ENCODE peak calls at places on chromosome 13, in six cellular contexts. D is sigmoid colon; L is cardiac muscle cell; A is heart left ventricle; R is CD4-positive, alpha-beta T cell; O is psoas muscle. G is an unnamed sample.

GRCh38 chr13:112619730-112620639 is 32.0 kb upstream of the TUBGCP3 start:
- DNase-seq in L (peak), D (no peak), A (no peak), R (no peak), O (no peak), G (no peak)

GRCh38 chr13:80030491-80030890 is 310.4 kb downstream of the SPRY2 start:
- DNase-seq in A (peak), L (peak), R (no peak), D (no peak), O (no peak), G (no peak)

GRCh38 chr13:42645717-42646116 is 71.8 kb downstream of the TNFSF11 start:
- DNase-seq in L (no peak), A (no peak), D (no peak), O (no peak), R (no peak), G (no peak)

GRCh38 chr13:66855110-66855509 is 375.0 kb downstream of the PCDH9 start:
- DNase-seq in L (no peak), R (no peak), O (no peak), D (no peak), A (no peak), G (no peak)

GRCh38 chr13:34672631-34673030 is 269.4 kb upstream of the NBEA start:
- DNase-seq in D (no peak), O (no peak), A (no peak), L (peak), R (no peak), G (no peak)

GRCh38 chr13:30480292-30480947 is 14.7 kb upstream of the HMGB1 start:
- DNase-seq in D (no peak), A (no peak), R (no peak), L (no peak), O (no peak), G (no peak)

GRCh38 chr13:111292710-111293485 is 27.5 kb upstream of the TEX29 start:
- DNase-seq in R (no peak), O (no peak), A (no peak), L (no peak), D (no peak), G (no peak)

GRCh38 chr13:102812616-102813287 is 13.8 kb downstream of the BIVM start:
- DNase-seq in L (peak), D (no peak), A (no peak), R (no peak), O (no peak), G (no peak)

GRCh38 chr13:78152415-78152814 is 233.8 kb upstream of the EDNRB start:
- DNase-seq in A (no peak), D (no peak), O (no peak), L (no peak), R (no peak), G (no peak)

GRCh38 chr13:36530050-36530789 is 97.9 kb downstream of the CCNA1 start:
- DNase-seq in D (no peak), L (peak), O (no peak), R (no peak), A (no peak), G (no peak)

GRCh38 chr13:89740994-89741678 is 1606.4 kb upstream of the MIR17HG start:
- DNase-seq in L (peak), R (no peak), D (no peak), A (no peak), O (no peak), G (no peak)

GRCh38 chr13:36288794-36289391 is 8.7 kb downstream of the CCDC169 start:
- DNase-seq in O (no peak), A (no peak), D (no peak), R (no peak), L (no peak), G (no peak)

GRCh38 chr13:36420437-36420891 is 11.8 kb upstream of the CCNA1 start:
- DNase-seq in A (peak), R (peak), O (no peak), D (peak), L (peak), G (peak)

GRCh38 chr13:109182777-109183465 is 553.5 kb downstream of the MYO16 start:
- DNase-seq in D (no peak), A (no peak), L (no peak), O (no peak), R (no peak), G (no peak)

GRCh38 chr13:95553614-95554385 is 1.3 kb downstream of the CLDN10 start:
- DNase-seq in R (no peak), A (no peak), L (peak), O (no peak), D (no peak), G (no peak)

GRCh38 chr13:76993021-76993420 is 1.1 kb downstream of the CLN5 start:
- DNase-seq in R (no peak), O (no peak), D (no peak), L (peak), A (no peak), G (no peak)

GRCh38 chr13:105139380-105140285 is 1395.8 kb downstream of the EFNB2 start:
- DNase-seq in A (peak), L (peak), O (peak), R (peak), D (peak), G (no peak)

GRCh38 chr13:102042746-102043145 is 359.1 kb downstream of the FGF14 start:
- DNase-seq in O (no peak), L (no peak), R (no peak), D (no peak), A (no peak), G (no peak)

GRCh38 chr13:111539791-111540446 is 219.5 kb downstream of the TEX29 start:
- DNase-seq in R (no peak), A (no peak), D (no peak), O (no peak), L (no peak), G (no peak)

GRCh38 chr13:86846501-86846900 is 824.7 kb upstream of the SLITRK5 start:
- DNase-seq in D (no peak), R (no peak), A (no peak), L (no peak), O (no peak), G (no peak)

GRCh38 chr13:72565893-72566292 is 161.5 kb downstream of the MZT1 start:
- DNase-seq in L (peak), A (no peak), R (no peak), O (no peak), D (no peak), G (no peak)

GRCh38 chr13:77595166-77595810 is 59.8 kb downstream of the SCEL start:
- DNase-seq in O (no peak), L (no peak), R (no peak), D (no peak), A (no peak), G (no peak)

GRCh38 chr13:45316996-45317395 is 24.0 kb downstream of the TPT1 start:
- DNase-seq in A (no peak), O (no peak), D (no peak), R (no peak), L (no peak), G (no peak)

GRCh38 chr13:67614577-67614976 is 384.4 kb upstream of the PCDH9 start:
- DNase-seq in R (no peak), A (no peak), O (no peak), D (no peak), L (no peak), G (no peak)

GRCh38 chr13:59494560-59494970 is 669.2 kb downstream of the DIAPH3 start:
- DNase-seq in O (no peak), A (peak), L (peak), D (peak), R (no peak), G (no peak)

GRCh38 chr13:75050419-75051066 is 431.4 kb downstream of the TBC1D4 start:
- DNase-seq in R (no peak), D (no peak), O (no peak), A (no peak), L (peak), G (no peak)

DNA sequence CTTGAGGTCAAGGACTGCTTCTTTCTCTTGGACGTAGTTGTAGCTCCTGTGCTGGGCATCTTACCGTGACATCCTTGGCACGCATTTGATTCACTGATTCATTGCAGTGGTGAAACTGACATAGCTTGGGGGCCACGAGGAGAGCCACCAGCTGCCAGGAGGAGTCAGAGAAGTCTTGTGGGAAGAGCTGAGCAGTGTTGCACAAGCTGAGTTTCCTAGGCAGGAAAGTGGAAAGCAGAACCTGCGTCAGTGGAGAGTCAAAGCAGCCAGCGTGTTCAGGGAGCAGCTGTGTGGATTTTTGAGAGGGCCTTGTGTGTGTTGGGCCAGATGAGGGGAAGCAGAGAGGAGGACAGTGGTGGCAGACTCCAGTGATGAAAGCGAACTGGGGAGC is 5.3 kb upstream of the GPR183 start:
- DNase-seq in R (no peak), L (peak), D (peak), O (peak), A (peak), G (peak)
- H3K27ac ChIP-seq in R (no peak), L (no peak), D (peak), O (peak), A (peak), G (peak)

GRCh38 chr13:23377603-23378002 is 55.9 kb downstream of the SACS start:
- DNase-seq in D (no peak), L (no peak), O (no peak), A (no peak), R (no peak), G (peak)
- H3K27ac ChIP-seq in D (peak), L (no peak), O (peak), A (peak), R (no peak), G (peak)

GRCh38 chr13:62126400-62126799 is 710.8 kb upstream of the PCDH20 start:
- DNase-seq in L (no peak), A (no peak), R (no peak), O (no peak), D (no peak), G (no peak)
- H3K27ac ChIP-seq in L (no peak), A (no peak), R (no peak), O (no peak), D (no peak), G (no peak)

GRCh38 chr13:27035892-27036235 is 135.7 kb downstream of the USP12 start:
- DNase-seq in L (peak), A (no peak), O (no peak), D (no peak), R (no peak), G (no peak)
- H3K27ac ChIP-seq in L (no peak), A (no peak), O (no peak), D (peak), R (no peak), G (no peak)

DNA sequence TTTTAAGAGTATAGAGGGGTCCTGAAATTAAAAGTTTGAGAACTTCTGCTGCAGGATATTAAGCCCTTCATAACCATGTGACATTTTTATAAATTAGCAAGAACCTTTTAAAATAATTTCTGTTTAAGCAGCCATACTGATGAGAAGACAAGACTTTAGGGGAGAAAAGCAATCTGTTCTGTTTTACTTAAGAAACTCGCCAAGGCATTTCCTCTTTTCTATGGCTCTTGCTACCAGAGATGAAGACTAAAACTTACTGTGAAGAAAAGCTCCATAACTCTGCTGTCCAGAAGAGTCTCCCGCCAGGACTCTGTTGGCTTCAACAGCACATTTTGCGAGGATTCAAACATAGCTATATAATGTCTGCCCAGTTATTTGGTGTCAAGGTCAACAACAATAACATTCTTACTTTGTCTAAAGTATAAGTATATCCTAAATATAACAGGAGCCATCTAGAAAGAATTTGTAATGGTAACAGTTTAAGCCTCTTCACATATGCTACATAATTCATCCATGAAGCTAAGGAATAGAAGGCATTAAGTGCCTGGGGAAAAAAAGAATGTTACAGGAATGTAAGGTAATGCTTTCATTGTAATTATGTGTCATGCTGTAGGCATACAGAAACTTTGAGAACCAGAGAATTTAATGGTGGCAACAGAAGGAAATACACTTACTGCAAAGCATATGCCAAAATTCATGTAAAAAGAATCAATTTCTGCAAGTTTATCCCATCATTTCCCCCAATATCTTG is 53.2 kb upstream of the EEF1AKMT1 start:
- DNase-seq in D (no peak), R (no peak), L (no peak), O (no peak), A (no peak), G (no peak)
- H3K27ac ChIP-seq in D (peak), R (no peak), L (peak), O (peak), A (peak), G (no peak)

DNA sequence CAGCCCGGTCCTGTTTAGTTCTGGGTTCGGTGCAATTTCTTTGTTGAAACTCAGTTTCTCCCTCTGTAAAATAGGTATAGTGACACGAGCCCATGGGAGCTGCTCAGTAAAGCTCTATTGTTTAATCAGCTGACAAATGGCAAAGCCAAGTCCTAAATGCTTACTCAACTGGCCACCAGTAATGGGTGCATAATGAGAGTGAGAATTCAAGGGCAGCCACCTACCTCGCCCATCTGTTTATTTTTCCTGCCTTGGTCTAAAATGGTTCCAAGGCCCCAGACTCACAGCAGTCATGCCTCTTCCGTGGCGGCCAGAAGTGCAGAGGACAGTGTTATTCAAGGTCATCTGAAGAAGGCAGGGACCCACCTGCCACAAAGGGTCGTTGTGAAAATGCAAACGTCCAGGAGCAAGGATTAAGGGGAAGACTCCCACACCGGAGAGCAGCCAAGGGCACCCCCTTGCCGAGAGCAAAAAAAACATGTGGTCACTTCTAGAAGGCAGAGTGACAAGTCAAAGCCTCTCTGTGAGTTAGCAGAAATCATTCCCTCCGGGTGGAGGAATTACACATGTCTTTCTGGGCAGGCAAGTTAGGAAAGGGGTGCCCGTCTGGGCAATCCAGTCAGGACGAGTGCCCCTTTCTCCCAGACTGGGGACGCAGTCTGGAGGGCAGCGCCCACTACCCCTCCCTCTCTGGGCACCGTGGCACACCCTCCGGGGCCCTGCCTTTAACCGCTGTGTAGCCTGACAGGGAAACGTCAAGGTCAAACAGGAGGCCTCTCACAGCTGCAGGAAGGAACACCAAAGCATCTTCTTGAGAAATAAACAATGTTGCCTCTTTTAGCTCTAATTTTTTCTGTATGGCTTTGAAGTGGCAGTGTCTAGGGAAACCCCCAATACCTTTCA is 186.2 kb downstream of the FOXO1 start:
- DNase-seq in L (no peak), R (no peak), A (no peak), D (no peak), O (no peak), G (no peak)
- H3K27ac ChIP-seq in L (peak), R (no peak), A (no peak), D (no peak), O (no peak), G (peak)

DNA sequence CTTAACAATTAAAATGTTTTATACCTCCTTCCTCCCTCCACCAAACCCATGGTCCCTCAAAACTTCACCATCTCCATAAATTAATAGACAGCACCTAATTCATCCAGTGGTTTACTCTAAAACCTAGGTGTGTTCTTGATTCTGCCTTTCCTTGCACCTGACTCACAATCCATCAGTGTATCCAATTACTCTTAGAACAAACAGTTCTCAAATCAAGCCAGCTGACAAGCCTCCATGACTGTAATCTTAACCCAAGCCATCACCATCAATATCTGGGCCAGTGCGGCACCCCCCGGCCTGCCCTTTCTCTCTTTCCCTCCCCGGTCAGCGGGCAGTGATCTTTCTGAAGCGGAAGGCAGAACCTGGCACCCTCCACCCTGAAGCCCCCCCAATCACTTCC is 75.6 kb downstream of the TNFRSF19 start:
- DNase-seq in O (no peak), A (no peak), L (no peak), R (no peak), D (no peak), G (no peak)
- H3K27ac ChIP-seq in O (no peak), A (no peak), L (no peak), R (no peak), D (no peak), G (no peak)

GRCh38 chr13:110254151-110254679 is 52.7 kb downstream of the COL4A1 start:
- DNase-seq in O (no peak), D (no peak), R (no peak), A (no peak), L (no peak), G (no peak)

GRCh38 chr13:110249326-110249725 is 57.6 kb downstream of the COL4A1 start:
- DNase-seq in O (peak), R (no peak), D (no peak), L (no peak), A (peak), G (no peak)

GRCh38 chr13:110251227-110251791 is 55.6 kb downstream of the COL4A1 start:
- DNase-seq in R (no peak), A (peak), D (peak), O (peak), L (no peak), G (no peak)

GRCh38 chr13:110248449-110249143 is 58.4 kb downstream of the COL4A1 start:
- DNase-seq in A (peak), D (no peak), L (no peak), R (no peak), O (no peak), G (no peak)

DNA sequence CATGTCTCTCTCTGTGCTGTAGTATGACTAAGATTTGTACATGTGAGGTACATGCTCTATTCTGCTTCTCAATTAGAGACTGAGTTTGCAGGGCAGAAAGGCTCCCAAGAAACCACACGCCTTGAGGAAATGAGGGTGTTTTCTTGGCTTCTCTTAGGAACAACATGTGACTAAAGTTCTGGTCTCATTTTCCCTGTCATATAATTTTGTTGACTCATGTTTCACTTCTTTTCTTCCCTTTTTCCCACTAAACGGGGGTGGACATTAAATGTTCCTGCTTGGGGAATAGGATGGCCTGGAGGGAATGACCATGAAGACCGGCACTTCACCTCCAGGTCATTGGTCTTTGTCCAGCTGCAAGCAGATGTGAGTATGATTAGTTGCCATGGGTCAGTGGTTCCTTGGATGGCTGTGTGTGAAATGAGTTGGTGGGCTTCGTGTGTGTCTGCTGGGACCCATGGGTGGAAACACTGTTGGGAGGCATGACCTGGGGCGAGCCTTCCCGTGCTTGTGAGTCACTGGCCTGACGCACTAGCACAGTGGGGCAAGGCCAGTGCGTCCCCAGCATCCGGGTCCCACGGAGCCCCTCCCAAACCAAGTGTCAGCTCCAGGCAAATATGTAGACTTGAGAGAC is 56.6 kb downstream of the COL4A1 start:
- DNase-seq in L (peak), R (no peak), A (peak), O (peak), D (peak), G (no peak)
- H3K27ac ChIP-seq in L (no peak), R (no peak), A (peak), O (peak), D (peak), G (no peak)

GRCh38 chr13:32041429-32041828 is 9.9 kb downstream of the FRY start:
- DNase-seq in R (no peak), L (no peak), D (no peak), O (no peak), A (no peak), G (no peak)

GRCh38 chr13:32040689-32041088 is 9.1 kb downstream of the FRY start:
- DNase-seq in L (no peak), O (no peak), A (no peak), R (no peak), D (no peak), G (no peak)

GRCh38 chr13:32045537-32045936 is 14.0 kb downstream of the FRY start:
- DNase-seq in L (no peak), O (no peak), A (no peak), R (no peak), D (no peak), G (no peak)

GRCh38 chr13:32040052-32040642 is 8.6 kb downstream of the FRY start:
- DNase-seq in L (no peak), O (no peak), R (no peak), D (no peak), A (no peak), G (no peak)

DNA sequence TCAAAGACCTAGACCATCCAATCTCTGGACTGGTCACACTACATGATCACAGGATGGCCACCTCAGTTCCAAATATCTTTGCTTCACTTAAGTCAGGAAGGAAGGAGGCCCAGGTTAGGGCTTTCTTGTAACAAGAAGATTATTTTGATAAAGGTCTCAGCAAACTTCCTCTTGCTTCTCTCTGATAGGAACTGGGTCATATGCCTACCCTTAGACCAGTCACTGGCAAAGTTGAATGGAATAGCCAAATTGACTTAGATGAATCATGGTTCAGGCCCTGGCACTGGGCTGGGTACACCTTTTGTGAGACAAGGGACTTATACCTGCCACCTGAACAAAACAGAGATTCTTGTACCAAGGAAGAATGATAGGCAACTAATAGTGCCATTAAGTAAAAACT is 11.0 kb downstream of the FRY start:
- DNase-seq in A (no peak), R (no peak), L (no peak), D (no peak), O (no peak), G (no peak)
- H3K27ac ChIP-seq in A (no peak), R (no peak), L (no peak), D (no peak), O (no peak), G (no peak)

G was measured in caudate nucleus.